ENCODE peak calls at places on chromosomes 4 and X, in five cellular contexts. S is heart right ventricle, V is mesothelial cell of epicardium, N is GM13977, C is kidney epithelial cell. O is an unnamed sample.
A peak's percentile ranks its signal among the peaks of the same experiment; 100 is the strongest.

GRCh38 chr4:155805016-155805415 is 46.2 kb downstream of the GUCY1B1 start:
- DNase-seq in S (no peak), V (no peak), N (no peak), C (no peak), O (no peak)

GRCh38 chrX:8037593-8038348 is 110.6 kb upstream of the PNPLA4 start:
- DNase-seq in S (no peak), V (no peak), N (no peak), C (no peak), O (no peak)

GRCh38 chr4:8502371-8502770 is 61.8 kb downstream of the TRMT44 start:
- DNase-seq in S (no peak), V (no peak), N (no peak), C (no peak), O (no peak)

GRCh38 chrX:130163350-130163851 is 2.2 kb downstream of the AIFM1 start:
- DNase-seq in S (no peak), V (no peak), N (no peak), C (no peak), O (no peak)

GRCh38 chr4:82797048-82797590 is 1.5 kb downstream of the SCD5 start:
- DNase-seq in S (no peak), V (no peak), N (peak; percentile 26), C (no peak), O (no peak)

GRCh38 chr4:112142152-112142551 is 3.1 kb upstream of the FAM241A start:
- DNase-seq in S (no peak), V (no peak), N (no peak), C (no peak), O (no peak)

GRCh38 chr4:82380344-82380743 is 6.6 kb upstream of the HNRNPD start:
- DNase-seq in S (peak; percentile 69), V (no peak), N (no peak), C (peak; percentile 25), O (no peak)

GRCh38 chr4:153347117-153347516 is 2.6 kb downstream of the MND1 start:
- DNase-seq in S (no peak), V (no peak), N (no peak), C (no peak), O (no peak)

GRCh38 chr4:83618431-83618830 is 82.5 kb downstream of the GPAT3 start:
- DNase-seq in S (peak; percentile 57), V (no peak), N (no peak), C (peak; percentile 75), O (no peak)

GRCh38 chrX:153926863-153927685 is 1.0 kb upstream of the ARHGAP4 start:
- DNase-seq in S (peak; percentile 52), V (no peak), N (peak; percentile 92), C (no peak), O (no peak)

GRCh38 chr4:44221407-44221806 is 227.2 kb downstream of the KCTD8 start:
- DNase-seq in S (no peak), V (no peak), N (no peak), C (no peak), O (no peak)

GRCh38 chrX:18455384-18455783 is 30.0 kb downstream of the CDKL5 start:
- DNase-seq in S (no peak), V (no peak), N (no peak), C (no peak), O (no peak)

GRCh38 chr4:138639018-138639876 is 376.3 kb upstream of the NOCT start:
- DNase-seq in S (no peak), V (no peak), N (no peak), C (no peak), O (no peak)

DNA sequence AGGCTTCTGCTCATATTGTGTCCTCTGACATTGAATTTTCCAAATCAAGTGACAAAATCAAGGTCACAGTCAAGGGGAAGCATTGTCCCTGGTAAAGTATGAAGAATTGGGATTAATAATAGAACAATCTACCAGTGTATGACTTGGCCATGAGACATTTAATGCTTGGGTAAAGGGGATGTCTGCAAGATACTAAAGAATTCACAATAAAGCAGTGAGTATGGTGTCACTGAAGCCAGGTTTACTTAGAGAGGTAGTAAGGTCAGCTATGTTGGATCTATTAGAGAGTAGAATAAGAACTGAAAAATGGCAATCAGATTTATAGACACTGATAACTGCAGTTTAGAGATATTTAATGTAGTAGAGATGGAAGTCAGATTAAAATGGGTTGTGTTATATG is 349.2 kb downstream of the BMPR1B start:
- DNase-seq in S (no peak), V (no peak), N (no peak), C (no peak), O (no peak)
- TF ChIP-seq CTCF in S (no peak), V (no peak), N (no peak), C (no peak), O (no peak)

GRCh38 chr4:139762715-139763114 is 97.1 kb downstream of the MGST2 start:
- DNase-seq in S (peak; percentile 60), V (no peak), N (no peak), C (no peak), O (no peak)

GRCh38 chr4:139763205-139763604 is 97.6 kb downstream of the MGST2 start:
- DNase-seq in S (no peak), V (no peak), N (no peak), C (no peak), O (no peak)

GRCh38 chr4:139760558-139760957 is 94.9 kb downstream of the MGST2 start:
- DNase-seq in S (no peak), V (no peak), N (no peak), C (no peak), O (no peak)

GRCh38 chr4:139763668-139764067 is 98.0 kb downstream of the MGST2 start:
- DNase-seq in S (peak; percentile 43), V (no peak), N (no peak), C (no peak), O (no peak)

GRCh38 chr4:139761461-139761860 is 95.8 kb downstream of the MGST2 start:
- DNase-seq in S (no peak), V (no peak), N (no peak), C (no peak), O (no peak)
- TF ChIP-seq CTCF in S (peak; percentile 39), V (no peak), N (peak; percentile 20), C (no peak), O (no peak)

DNA sequence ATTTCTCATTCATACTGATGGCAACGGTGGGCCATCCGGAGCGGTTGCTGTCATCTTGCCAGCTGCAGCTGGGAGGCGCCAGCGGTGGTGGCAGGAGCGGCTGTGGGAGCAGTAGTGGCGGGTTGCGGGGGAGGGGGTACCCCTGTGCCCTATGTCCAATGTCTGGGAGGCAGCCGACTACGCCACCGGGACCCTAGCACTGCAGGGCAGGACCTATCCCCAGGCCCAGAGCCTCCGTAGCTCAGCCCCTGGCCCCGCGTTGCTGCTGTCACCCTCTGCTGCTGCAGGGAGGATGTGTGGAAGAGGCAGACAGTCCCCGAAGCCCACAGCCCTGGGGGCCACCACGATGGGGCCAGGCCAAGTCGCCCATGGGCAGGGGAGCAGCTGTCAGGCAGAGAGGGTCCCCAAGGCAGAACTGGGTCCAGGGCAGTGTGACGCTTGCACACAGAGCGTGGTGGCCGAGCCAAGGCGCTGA is 10.0 kb upstream of the SPP1 start:
- DNase-seq in S (no peak), V (no peak), N (no peak), C (no peak), O (no peak)
- TF ChIP-seq CTCF in S (no peak), V (no peak), N (no peak), C (no peak), O (no peak)

DNA sequence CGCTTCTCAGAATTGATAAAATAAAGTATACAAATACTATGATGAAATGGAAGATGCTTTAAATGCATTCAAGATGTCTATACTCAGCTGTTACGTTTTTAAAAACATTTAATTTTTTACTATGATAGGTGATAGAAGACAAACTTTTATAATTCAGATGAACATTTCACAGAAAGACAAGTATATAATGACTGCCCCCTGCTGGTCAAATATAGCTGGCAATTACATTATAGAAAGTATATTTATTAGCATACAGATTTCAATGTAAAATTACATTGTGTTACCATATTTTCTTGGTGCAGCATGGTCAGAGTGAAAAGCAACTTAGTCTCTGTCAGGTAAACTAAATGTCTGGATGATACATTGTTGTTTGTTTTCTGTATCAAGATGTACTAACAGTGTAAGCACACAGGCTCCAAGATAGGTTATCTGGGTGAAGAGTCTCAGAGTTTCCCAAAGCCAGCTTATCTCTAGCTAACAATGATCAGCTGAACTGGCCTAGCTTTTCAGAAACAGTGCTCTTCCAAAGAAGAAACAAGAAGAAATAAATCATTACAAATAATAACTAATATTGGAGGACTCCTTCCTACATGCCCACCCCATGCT is 54.1 kb downstream of the SRPX start:
- DNase-seq in S (no peak), V (no peak), N (peak; percentile 23), C (no peak), O (no peak)
- TF ChIP-seq CTCF in S (peak; percentile 60), V (peak; percentile 90), N (peak; percentile 54), C (no peak), O (peak; percentile 40)

GRCh38 chrX:109472939-109473713 is 8.8 kb downstream of the GUCY2F start:
- DNase-seq in S (peak; percentile 2), V (peak; percentile 42), N (peak; percentile 6), C (peak; percentile 32), O (peak; percentile 3)
- TF ChIP-seq CTCF in S (no peak), V (peak; percentile 52), N (peak; percentile 30), C (peak; percentile 28), O (no peak)

O was measured in thoracic aorta.